ENCODE peak calls at places on chromosome 18, in seven cellular contexts. H is astrocyte of the hippocampus; V is stimulated activated naive CD8-positive, alpha-beta T cell treated with anti-CD3 and anti-CD28 coated beads, Interleukin-15, amount 100 ng/mL, for 72 hours; R is stimulated activated CD4-positive, alpha-beta T cell treated with anti-CD3 and anti-CD28 coated beads, Interleukin-1b, Interleukin-23, amount 100 ng/mL, for 1 hour; U is left cardiac atrium; Q is T-cell; E is ureter. J is an unnamed sample.

GRCh38 chr18:66473882-66474281 is 130.0 kb downstream of the CDH19 start:
- DNase-seq in V (no peak), Q (no peak), U (no peak), R (no peak), E (no peak), H (no peak), J (no peak)

GRCh38 chr18:51197661-51198424 is at the start of gene MEX3C:
- DNase-seq in H (peak; percentile 100), U (peak; percentile 99), Q (peak; percentile 99), E (peak; percentile 100), R (peak; percentile 96), V (peak; percentile 99), J (peak; percentile 97)

GRCh38 chr18:48326901-48327675 is 82.1 kb downstream of the ZBTB7C start:
- DNase-seq in V (no peak), E (no peak), U (no peak), Q (no peak), R (no peak), H (peak; percentile 67), J (peak; percentile 45)

GRCh38 chr18:12377556-12378553 is 828 bp upstream of the AFG3L2 start:
- DNase-seq in Q (no peak), H (no peak), V (no peak), U (no peak), E (no peak), R (no peak), J (peak; percentile 97)

GRCh38 chr18:50654658-50655550 is 95.0 kb downstream of the MAPK4 start:
- DNase-seq in H (no peak), U (no peak), R (no peak), E (no peak), Q (no peak), V (no peak), J (no peak)

GRCh38 chr18:25298853-25299274 is 53.1 kb downstream of the ZNF521 start:
- DNase-seq in E (no peak), H (peak; percentile 86), Q (no peak), V (no peak), U (peak; percentile 68), R (no peak), J (peak; percentile 75)

GRCh38 chr18:68623342-68623741 is 91.6 kb downstream of the TMX3 start:
- DNase-seq in H (peak; percentile 86), R (no peak), U (peak; percentile 22), E (peak; percentile 56), Q (no peak), V (peak; percentile 31), J (peak; percentile 22)

GRCh38 chr18:28781616-28782362 is 604.9 kb upstream of the CDH2 start:
- DNase-seq in E (no peak), U (no peak), H (no peak), R (no peak), V (no peak), Q (no peak), J (no peak)

GRCh38 chr18:41227993-41228392 is 727.0 kb upstream of the PIK3C3 start:
- DNase-seq in R (no peak), V (no peak), Q (no peak), U (no peak), E (no peak), H (no peak), J (no peak)